ENCODE peak calls at places on chromosome 12, in six cellular contexts. V, N, J, T, C and O are unnamed samples.
A peak's percentile ranks its signal among the peaks of the same experiment; 100 is the strongest.

GRCh38 chr12:68031881-68032739 is 42.9 kb downstream of the IFNG-AS1 start:
- DNase-seq in V (no peak), N (no peak), J (no peak), T (peak; percentile 25), C (no peak), O (no peak)

GRCh38 chr12:94445662-94446061 is 14.0 kb downstream of the CEP83 start:
- DNase-seq in V (no peak), N (no peak), J (no peak), T (no peak), C (peak; percentile 19), O (no peak)

GRCh38 chr12:131466932-131467331 is 244.0 kb upstream of the SFSWAP start:
- DNase-seq in V (no peak), N (no peak), J (no peak), T (no peak), C (no peak), O (no peak)

GRCh38 chr12:74780458-74781241 is 243.0 kb downstream of the ATXN7L3B start:
- DNase-seq in V (no peak), N (peak; percentile 28), J (no peak), T (no peak), C (peak; percentile 58), O (no peak)

GRCh38 chr12:41521872-41522379 is 333.8 kb downstream of the PDZRN4 start:
- DNase-seq in V (no peak), N (peak; percentile 95), J (no peak), T (peak; percentile 25), C (peak; percentile 91), O (no peak)

GRCh38 chr12:116213885-116214527 is 63.5 kb downstream of the MED13L start:
- DNase-seq in V (no peak), N (no peak), J (no peak), T (no peak), C (no peak), O (no peak)

GRCh38 chr12:49705479-49706267 is 1.5 kb downstream of the FMNL3 start:
- DNase-seq in V (no peak), N (peak; percentile 50), J (peak; percentile 51), T (peak; percentile 80), C (peak; percentile 81), O (peak; percentile 12)

GRCh38 chr12:56601503-56601902 is 28.6 kb downstream of the BAZ2A start:
- DNase-seq in V (no peak), N (peak; percentile 24), J (no peak), T (peak; percentile 39), C (no peak), O (no peak)

GRCh38 chr12:122166422-122167327 is 7.3 kb downstream of the IL31 start:
- DNase-seq in V (no peak), N (no peak), J (no peak), T (peak; percentile 72), C (no peak), O (no peak)

GRCh38 chr12:95731519-95731958 is 59.0 kb downstream of the NTN4 start:
- DNase-seq in V (no peak), N (no peak), J (no peak), T (peak; percentile 47), C (no peak), O (no peak)

GRCh38 chr12:116087399-116087798 is 190.1 kb downstream of the MED13L start:
- DNase-seq in V (no peak), N (no peak), J (no peak), T (peak; percentile 16), C (no peak), O (no peak)

GRCh38 chr12:131089526-131090253 is 136.0 kb downstream of the ADGRD1 start:
- DNase-seq in V (no peak), N (no peak), J (peak; percentile 7), T (no peak), C (no peak), O (no peak)

GRCh38 chr12:29782285-29782820 is 1.4 kb downstream of the TMTC1 start:
- DNase-seq in V (peak; percentile 48), N (peak; percentile 21), J (no peak), T (peak; percentile 70), C (peak; percentile 89), O (peak; percentile 29)

GRCh38 chr12:77861317-77861716 is 30.6 kb downstream of the NAV3 start:
- DNase-seq in V (no peak), N (peak; percentile 22), J (no peak), T (no peak), C (peak; percentile 11), O (no peak)

GRCh38 chr12:57604454-57605307 is at the start of gene DTX3:
- DNase-seq in V (peak; percentile 66), N (peak; percentile 52), J (peak; percentile 34), T (peak; percentile 46), C (peak; percentile 10), O (no peak)

GRCh38 chr12:92640686-92641085 is 62.1 kb upstream of the PLEKHG7 start:
- DNase-seq in V (no peak), N (no peak), J (no peak), T (no peak), C (no peak), O (no peak)

GRCh38 chr12:9651265-9651729 is 18.2 kb upstream of the CLEC2D start:
- DNase-seq in V (no peak), N (no peak), J (no peak), T (peak; percentile 83), C (peak; percentile 81), O (no peak)

GRCh38 chr12:123971770-123972447 is 722 bp downstream of the CCDC92 start:
- DNase-seq in V (peak; percentile 79), N (peak; percentile 55), J (no peak), T (peak; percentile 40), C (no peak), O (no peak)

GRCh38 chr12:128702344-128702743 is 121.4 kb downstream of the SLC15A4 start:
- DNase-seq in V (no peak), N (no peak), J (no peak), T (no peak), C (no peak), O (no peak)

GRCh38 chr12:102438047-102438822 is 42.1 kb downstream of the IGF1 start:
- DNase-seq in V (peak; percentile 12), N (peak; percentile 29), J (no peak), T (no peak), C (peak; percentile 6), O (no peak)

GRCh38 chr12:77032406-77032805 is 33.0 kb downstream of the E2F7 start:
- DNase-seq in V (no peak), N (no peak), J (no peak), T (no peak), C (peak; percentile 74), O (no peak)

GRCh38 chr12:131784909-131785762 is 43.1 kb upstream of the MMP17 start:
- DNase-seq in V (no peak), N (no peak), J (no peak), T (no peak), C (peak; percentile 69), O (no peak)

GRCh38 chr12:6214633-6215032 is 14.4 kb downstream of the CD9 start:
- DNase-seq in V (no peak), N (no peak), J (no peak), T (no peak), C (no peak), O (no peak)

DNA sequence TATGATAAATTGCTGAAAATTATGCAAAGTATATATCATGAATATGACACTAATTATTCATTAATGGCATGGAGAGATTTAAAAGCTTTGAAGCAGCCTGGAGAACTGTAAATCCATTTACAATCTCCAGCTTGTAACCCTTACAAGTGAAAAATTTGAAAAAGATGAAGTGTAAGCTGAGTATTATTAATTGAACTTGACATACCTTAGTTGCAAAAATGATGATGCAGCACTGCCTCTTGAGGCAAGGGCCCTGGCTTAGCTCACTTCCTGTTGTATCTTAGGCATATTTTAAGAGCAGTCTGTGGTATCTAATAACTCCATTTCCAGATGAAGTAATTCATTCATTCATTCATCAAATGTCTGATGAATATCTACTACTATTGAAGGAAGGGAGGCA is 158.6 kb downstream of the ANO4 start:
- DNase-seq in V (no peak), N (peak; percentile 47), J (no peak), T (no peak), C (peak; percentile 15), O (no peak)
- H3K4me3 ChIP-seq in V (no peak overlapping the region), N (no peak overlapping the region), J (no peak overlapping the region), T (no peak overlapping the region), C (no peak overlapping the region), O (no peak overlapping the region)

DNA sequence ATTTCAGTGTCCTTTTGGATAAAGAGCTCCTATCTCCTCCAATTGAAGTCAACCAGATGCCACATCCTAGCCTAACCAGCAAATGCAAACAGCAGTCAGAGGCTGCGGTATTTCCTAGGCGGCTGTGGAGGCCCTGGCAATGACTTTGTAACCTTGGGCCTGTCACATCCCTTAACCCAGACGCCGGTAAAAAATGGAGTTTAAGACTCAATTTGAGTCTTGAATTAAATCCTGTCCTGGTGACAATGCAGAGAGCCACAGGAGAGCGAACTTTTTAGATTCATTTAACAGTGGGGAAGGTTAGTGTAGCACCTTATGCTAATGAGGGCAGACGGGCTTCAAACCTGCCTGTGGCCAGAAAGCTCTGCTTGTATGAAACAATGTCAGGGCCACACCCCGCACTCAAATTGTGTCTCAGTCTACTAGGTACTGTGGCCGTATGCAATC is 1.3 kb downstream of the C12orf75 start:
- DNase-seq in V (peak; percentile 12), N (no peak), J (no peak), T (peak; percentile 53), C (no peak), O (no peak)
- H3K4me3 ChIP-seq in V (peak overlapping the region; percentile 59), N (peak overlapping the region; percentile 63), J (no peak overlapping the region), T (peak overlapping the region; percentile 81), C (no peak overlapping the region), O (peak overlapping the region; percentile 69)

GRCh38 chr12:109302770-109303169 is 6.3 kb downstream of the FOXN4 start:
- DNase-seq in V (no peak), N (no peak), J (no peak), T (no peak), C (no peak), O (no peak)
- H3K4me3 ChIP-seq in V (no peak overlapping the region), N (no peak overlapping the region), J (no peak overlapping the region), T (no peak overlapping the region), C (no peak overlapping the region), O (no peak overlapping the region)

GRCh38 chr12:3046441-3047200 is 30.6 kb upstream of the TSPAN9 start:
- DNase-seq in V (no peak), N (no peak), J (peak; percentile 72), T (no peak), C (no peak), O (peak; percentile 81)

GRCh38 chr12:3049176-3049575 is 28.0 kb upstream of the TSPAN9 start:
- DNase-seq in V (no peak), N (no peak), J (no peak), T (no peak), C (no peak), O (no peak)

GRCh38 chr12:3048540-3048939 is 28.6 kb upstream of the TSPAN9 start:
- DNase-seq in V (no peak), N (no peak), J (no peak), T (no peak), C (no peak), O (no peak)

GRCh38 chr12:3049596-3050314 is 27.4 kb upstream of the TSPAN9 start:
- DNase-seq in V (no peak), N (peak; percentile 73), J (no peak), T (no peak), C (no peak), O (no peak)

DNA sequence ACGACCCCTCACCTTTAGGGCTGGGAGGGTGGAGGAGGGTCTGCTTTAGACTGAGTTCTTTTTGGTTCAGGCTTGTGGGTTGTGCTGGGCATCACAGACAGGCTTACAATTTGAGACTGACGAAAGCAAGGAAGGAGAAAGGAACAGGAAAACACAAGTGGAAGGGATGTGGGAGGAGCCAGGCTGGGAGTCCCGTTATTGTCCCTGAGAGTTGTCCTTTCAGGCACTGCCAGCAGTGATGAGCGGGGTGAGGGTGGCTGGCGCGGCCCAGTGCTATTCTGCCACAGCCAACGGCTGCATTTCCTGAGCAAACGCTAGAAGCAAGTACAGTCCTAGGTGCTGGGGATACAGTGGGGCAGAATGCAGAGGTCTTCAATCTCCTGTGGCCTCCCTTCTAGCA is 29.2 kb upstream of the TSPAN9 start:
- DNase-seq in V (no peak), N (peak; percentile 21), J (no peak), T (no peak), C (no peak), O (no peak)
- H3K4me3 ChIP-seq in V (no peak overlapping the region), N (no peak overlapping the region), J (no peak overlapping the region), T (no peak overlapping the region), C (no peak overlapping the region), O (no peak overlapping the region)